ENCODE peak calls at places on chromosomes 3 and 15, in four cellular contexts. L is CD4-positive, alpha-beta memory T cell; R is head of caudate nucleus; J is NCI-H510A treated with DMSO at 0.1 percent for 48 hours. S is an unnamed sample.

GRCh38 chr15:68696532-68697363 is 118.0 kb downstream of the CORO2B start:
- DNase-seq in L (no peak), R (no peak), J (no peak), S (no peak)

GRCh38 chr3:9949626-9950025 is 2.6 kb downstream of the PRRT3 start:
- DNase-seq in L (no peak), R (no peak), J (no peak), S (no peak)

GRCh38 chr3:12982619-12983101 is 90.6 kb downstream of the IQSEC1 start:
- DNase-seq in L (no peak), R (no peak), J (no peak), S (no peak)

GRCh38 chr15:40354408-40355171 is 3.4 kb upstream of the DISP2 start:
- DNase-seq in L (no peak), R (peak), J (no peak), S (peak)

GRCh38 chr3:27880969-27881892 is 159.1 kb upstream of the EOMES start:
- DNase-seq in L (peak), R (no peak), J (no peak), S (no peak)

GRCh38 chr3:8621872-8622271 is 22.7 kb downstream of the SSUH2 start:
- DNase-seq in L (no peak), R (no peak), J (no peak), S (peak)

GRCh38 chr3:62214850-62215249 is 158.5 kb downstream of the FEZF2 start:
- DNase-seq in L (no peak), R (no peak), J (no peak), S (no peak)

GRCh38 chr3:119731545-119732343 is 28.9 kb downstream of the CFAP91 start:
- DNase-seq in L (no peak), R (peak), J (no peak), S (peak)

GRCh38 chr3:195080125-195080524 is 190.8 kb downstream of the XXYLT1 start:
- DNase-seq in L (no peak), R (no peak), J (no peak), S (no peak)

GRCh38 chr3:179348325-179349013 is 960 bp downstream of the MFN1 start:
- DNase-seq in L (peak), R (no peak), J (no peak), S (peak)

GRCh38 chr15:63473999-63474809 is 30.2 kb upstream of the USP3 start:
- DNase-seq in L (peak), R (no peak), J (peak), S (peak)

GRCh38 chr3:66392512-66392911 is 108.3 kb downstream of the LRIG1 start:
- DNase-seq in L (no peak), R (no peak), J (no peak), S (no peak)

GRCh38 chr3:10437272-10437994 is 68.0 kb downstream of the ATP2B2 start:
- DNase-seq in L (peak), R (no peak), J (no peak), S (peak)

GRCh38 chr15:39084683-39085530 is 496.0 kb upstream of the THBS1 start:
- DNase-seq in L (no peak), R (peak), J (no peak), S (peak)

GRCh38 chr3:151630938-151631417 is 102.7 kb upstream of the AADACL2 start:
- DNase-seq in L (no peak), R (no peak), J (peak), S (peak)

GRCh38 chr3:102224171-102224570 is 210.6 kb upstream of the ZPLD1 start:
- DNase-seq in L (no peak), R (no peak), J (no peak), S (peak)

GRCh38 chr3:192812736-192813383 is 85.5 kb upstream of the FGF12 start:
- DNase-seq in L (no peak), R (peak), J (peak), S (peak)

GRCh38 chr3:157098121-157098822 is 61.7 kb downstream of the CCNL1 start:
- DNase-seq in L (no peak), R (no peak), J (no peak), S (no peak)

GRCh38 chr3:40044487-40044886 is 235.1 kb downstream of the MYRIP start:
- DNase-seq in L (no peak), R (no peak), J (no peak), S (peak)

GRCh38 chr15:38072507-38073277 is 138.3 kb downstream of the TMCO5A start:
- DNase-seq in L (peak), R (peak), J (peak), S (peak)

GRCh38 chr15:71055461-71055860 is 59.8 kb upstream of the THSD4 start:
- DNase-seq in L (no peak), R (no peak), J (no peak), S (peak)

GRCh38 chr3:109643590-109643989 is 306.2 kb upstream of the DPPA4 start:
- DNase-seq in L (no peak), R (no peak), J (no peak), S (peak)

GRCh38 chr15:30046414-30046813 is 36.3 kb upstream of the GOLGA8J start:
- DNase-seq in L (no peak), R (no peak), J (no peak), S (no peak)

GRCh38 chr3:129360224-129360623 is 68.2 kb downstream of the EFCAB12 start:
- DNase-seq in L (no peak), R (no peak), J (no peak), S (no peak)

GRCh38 chr15:77858677-77859490 is 218.6 kb downstream of the TBC1D2B start:
- DNase-seq in L (no peak), R (no peak), J (no peak), S (peak)

GRCh38 chr3:141929341-141929995 is 53.0 kb downstream of the ATP1B3 start:
- DNase-seq in L (no peak), R (no peak), J (no peak), S (no peak)

GRCh38 chr3:146387566-146387965 is 81.8 kb downstream of the PLSCR2 start:
- DNase-seq in L (no peak), R (no peak), J (no peak), S (no peak)

GRCh38 chr3:183524476-183524875 is 31.0 kb downstream of the KLHL6 start:
- DNase-seq in L (no peak), R (no peak), J (no peak), S (no peak)

S was measured in mesenchymal stem cell.